ENCODE peak calls at places on chromosomes 5 and 9, in six cellular contexts. D is heart left ventricle, Z is astrocyte of the spinal cord, L is body of pancreas, U is neural crest cell, O is WTC11. Q is an unnamed sample.

GRCh38 chr5:1414311-1415058 is 30.8 kb downstream of the SLC6A3 start:
- DNase-seq in D (no peak), Z (no peak), L (no peak), U (no peak), O (no peak), Q (no peak)

GRCh38 chr5:14180437-14180836 is 37.3 kb downstream of the TRIO start:
- DNase-seq in D (no peak), L (no peak), O (no peak), U (no peak), Z (no peak), Q (no peak)

GRCh38 chr5:28788954-28789353 is 1750.6 kb upstream of the CDH9 start:
- DNase-seq in D (no peak), O (no peak), Z (no peak), L (no peak), U (no peak), Q (no peak)

GRCh38 chr5:168746893-168747640 is 167.9 kb upstream of the PANK3 start:
- DNase-seq in U (no peak), Z (no peak), O (no peak), L (no peak), D (no peak), Q (no peak)

GRCh38 chr5:53411388-53411787 is 69.0 kb upstream of the FST start:
- DNase-seq in O (no peak), U (no peak), Z (no peak), D (no peak), L (no peak), Q (no peak)

GRCh38 chr5:179124329-179124852 is 64.2 kb downstream of the ZNF354C start:
- DNase-seq in U (no peak), O (no peak), Z (no peak), L (no peak), D (no peak), Q (peak; percentile 58)

GRCh38 chr9:5629312-5630037 is 568 bp downstream of the RIC1 start:
- DNase-seq in D (peak; percentile 63), O (peak; percentile 42), L (peak; percentile 60), Z (peak; percentile 34), U (peak; percentile 16), Q (peak; percentile 77)

GRCh38 chr5:147223951-147224791 is 10.7 kb upstream of the STK32A start:
- DNase-seq in D (no peak), L (peak; percentile 53), O (peak; percentile 19), U (no peak), Z (peak; percentile 63), Q (no peak)

GRCh38 chr5:93267276-93267675 is 313.7 kb downstream of the NR2F1-AS1 start:
- DNase-seq in Z (no peak), D (no peak), U (no peak), O (no peak), L (no peak), Q (no peak)

GRCh38 chr9:112162644-112163413 is 12.3 kb downstream of the SUSD1 start:
- DNase-seq in D (no peak), Z (no peak), O (no peak), U (no peak), L (no peak), Q (no peak)

GRCh38 chr5:174553556-174553955 is 170.8 kb upstream of the MSX2 start:
- DNase-seq in O (no peak), L (no peak), Z (peak; percentile 47), U (no peak), D (no peak), Q (no peak)

GRCh38 chr5:122805481-122805880 is 30.6 kb downstream of the SNX2 start:
- DNase-seq in L (no peak), Z (no peak), U (no peak), O (no peak), D (no peak), Q (no peak)

GRCh38 chr5:40679998-40680681 is 425 bp downstream of the PTGER4 start:
- DNase-seq in D (peak; percentile 36), U (peak; percentile 3), L (peak; percentile 37), Z (no peak), O (peak; percentile 50), Q (no peak)

GRCh38 chr9:83062653-83063527 is at the start of gene RASEF:
- DNase-seq in L (peak; percentile 93), O (peak; percentile 84), Z (peak; percentile 42), U (peak; percentile 33), D (no peak), Q (peak; percentile 86)
- TF ChIP-seq CTCF in L (peak; percentile 36), O (no peak), Z (no peak), U (peak; percentile 51), D (peak; percentile 19), Q (peak; percentile 37)

GRCh38 chr5:12488161-12488560 is 583.9 kb upstream of the CTNND2 start:
- DNase-seq in U (no peak), O (no peak), Z (no peak), D (no peak), L (no peak), Q (no peak)
- TF ChIP-seq CTCF in U (no peak), O (no peak), Z (no peak), D (no peak), L (no peak), Q (no peak)

GRCh38 chr9:124818431-124819281 is 34.6 kb upstream of the WDR38 start:
- DNase-seq in L (peak; percentile 87), O (peak; percentile 57), D (peak; percentile 64), U (no peak), Z (peak; percentile 39), Q (no peak)
- TF ChIP-seq CTCF in L (peak; percentile 38), O (no peak), D (no peak), U (no peak), Z (no peak), Q (no peak)

GRCh38 chr9:127935765-127936221 is 1.9 kb downstream of the DPM2 start:
- DNase-seq in O (no peak), U (no peak), D (no peak), Z (no peak), L (no peak), Q (no peak)
- TF ChIP-seq CTCF in O (no peak), U (no peak), D (no peak), Z (no peak), L (no peak), Q (no peak)

GRCh38 chr5:170411100-170411499 is 21.9 kb upstream of the KCNMB1 start:
- DNase-seq in O (no peak), L (no peak), Z (no peak), U (no peak), D (no peak), Q (no peak)
- TF ChIP-seq CTCF in O (peak; percentile 32), L (no peak), Z (no peak), U (no peak), D (no peak), Q (peak; percentile 23)

DNA sequence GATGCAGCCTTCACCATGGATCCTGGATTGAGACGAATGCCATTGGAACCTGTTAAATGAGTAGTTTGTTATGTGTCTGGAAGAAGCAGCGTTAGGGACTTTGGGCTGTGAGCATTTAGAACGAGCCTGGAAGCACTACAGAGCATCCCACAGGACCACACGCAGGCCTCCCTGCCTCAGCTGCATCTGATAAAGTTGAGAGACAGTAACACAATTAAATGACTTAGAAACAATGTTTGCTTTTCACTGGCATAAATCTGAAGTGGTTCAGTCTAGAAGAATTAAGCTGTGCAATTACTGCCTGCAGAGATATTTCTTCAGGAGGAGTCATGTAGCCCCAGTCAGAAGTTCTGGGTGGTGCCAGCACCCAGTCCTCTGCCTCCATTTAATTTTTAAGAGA is 9.8 kb upstream of the TLX3 start:
- DNase-seq in L (no peak), Z (no peak), D (no peak), U (no peak), O (no peak), Q (no peak)
- TF ChIP-seq CTCF in L (no peak), Z (no peak), D (no peak), U (no peak), O (no peak), Q (no peak)

DNA sequence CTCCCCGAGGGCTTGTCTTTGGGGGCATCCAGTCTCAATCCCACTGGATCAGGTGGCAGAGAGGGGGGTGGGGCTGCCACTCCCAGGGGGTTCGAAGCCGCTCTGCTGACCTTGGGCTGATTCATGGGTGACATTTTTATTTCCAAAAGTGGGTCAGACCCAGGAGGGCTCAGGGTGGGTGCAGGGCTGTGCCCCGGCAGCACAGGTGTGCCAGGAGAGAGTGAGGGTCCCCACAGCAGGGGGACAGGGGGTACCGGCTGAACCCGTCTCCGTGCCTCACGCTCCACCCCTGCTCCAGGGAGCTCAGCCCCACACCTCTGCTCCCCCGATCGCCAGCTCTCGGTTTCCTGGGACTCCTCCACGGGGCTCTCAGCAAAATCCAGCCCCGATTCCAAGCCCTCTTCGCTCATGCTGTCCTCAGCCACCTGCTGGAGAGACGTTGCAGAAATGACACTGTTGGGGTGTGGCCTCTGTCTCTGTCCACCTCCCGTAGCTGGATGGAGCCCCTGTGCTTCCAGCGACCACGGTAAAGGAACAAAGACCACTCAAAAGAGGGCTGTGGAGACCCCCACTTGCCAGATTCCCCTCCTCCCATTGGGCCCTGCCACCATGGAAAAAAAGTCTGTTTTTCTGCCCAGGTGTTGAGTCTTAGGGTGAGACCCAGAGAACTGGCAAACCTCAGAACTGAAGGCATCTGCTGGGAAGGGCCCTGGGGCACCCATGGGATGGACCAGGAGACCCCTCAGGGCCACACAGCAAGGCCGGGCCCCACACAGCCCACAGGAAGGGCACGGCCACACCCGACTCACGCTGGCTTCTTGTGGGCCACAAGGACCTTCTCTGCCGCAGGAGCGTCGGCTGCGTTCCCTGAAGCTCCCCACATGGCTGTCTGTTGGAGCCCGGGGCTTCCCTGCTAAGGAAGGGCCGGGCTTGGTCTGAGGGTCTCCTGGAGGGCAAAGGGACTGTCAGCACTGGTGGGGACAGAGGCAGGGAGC is 10.6 kb upstream of the QSOX2 start:
- DNase-seq in Z (no peak), U (no peak), O (no peak), L (no peak), D (no peak), Q (no peak)
- TF ChIP-seq CTCF in Z (no peak), U (peak; percentile 39), O (no peak), L (no peak), D (no peak), Q (peak; percentile 47)

GRCh38 chr9:127450170-127450830 is 906 bp downstream of the RPL12 start:
- DNase-seq in D (no peak), L (peak; percentile 39), U (no peak), O (no peak), Z (peak; percentile 16), Q (no peak)
- TF ChIP-seq CTCF in D (no peak), L (peak; percentile 6), U (no peak), O (no peak), Z (no peak), Q (no peak)

Q was measured in type B pancreatic cell.